ENCODE peak calls at places on chromosomes 4 and X, in seven cellular contexts. W is DND-41, M is astrocyte, G is K562, R is ovary, Q is OCI-LY7, D is cardiac muscle cell. B is an unnamed sample. For H3K36me3 and H3K4me1, the result is how much of the 10 kb centered on the place peaks cover.

GRCh38 chr4:15893967-15894366 is 44.6 kb downstream of the FGFBP1 start:
- DNase-seq in W (no peak), M (peak), G (no peak), R (no peak), Q (no peak), D (peak), B (no peak)

GRCh38 chrX:11759172-11759460 is 1.1 kb downstream of the MSL3 start:
- DNase-seq in W (peak), M (no peak), G (no peak), R (no peak), Q (no peak), D (no peak), B (no peak)

GRCh38 chr4:156312261-156312847 is 358.7 kb upstream of the CTSO start:
- DNase-seq in W (no peak), M (peak), G (no peak), R (no peak), Q (no peak), D (peak), B (no peak)

GRCh38 chrX:44162964-44163475 is 180.5 kb downstream of the EFHC2 start:
- DNase-seq in W (no peak), M (peak), G (no peak), R (no peak), Q (no peak), D (no peak), B (no peak)

GRCh38 chrX:55710701-55711100 is 6.8 kb upstream of the RRAGB start:
- DNase-seq in W (no peak), M (peak), G (no peak), R (no peak), Q (no peak), D (peak), B (no peak)

GRCh38 chr4:106325800-106326199 is 9.4 kb downstream of the AIMP1 start:
- DNase-seq in W (no peak), M (no peak), G (no peak), R (no peak), Q (no peak), D (no peak), B (no peak)

GRCh38 chr4:145887241-145887964 is 51.2 kb downstream of the ZNF827 start:
- DNase-seq in W (no peak), M (peak), G (no peak), R (peak), Q (peak), D (peak), B (no peak)

GRCh38 chr4:112253382-112254000 is 21.9 kb downstream of the AP1AR start:
- DNase-seq in W (no peak), M (no peak), G (no peak), R (no peak), Q (no peak), D (no peak), B (no peak)

GRCh38 chr4:76377481-76377901 is 43.5 kb downstream of the CCDC158 start:
- DNase-seq in W (no peak), M (no peak), G (peak), R (no peak), Q (no peak), D (peak), B (no peak)

GRCh38 chr4:149645790-149646189 is 169.9 kb downstream of the IQCM start:
- DNase-seq in W (no peak), M (no peak), G (no peak), R (no peak), Q (no peak), D (no peak), B (no peak)

GRCh38 chrX:154350429-154351182 is 23.8 kb downstream of the FLNA start:
- DNase-seq in W (no peak), M (no peak), G (no peak), R (no peak), Q (no peak), D (peak), B (no peak)

GRCh38 chr4:19776021-19776459 is 475.7 kb upstream of the SLIT2 start:
- DNase-seq in W (no peak), M (peak), G (no peak), R (no peak), Q (no peak), D (peak), B (no peak)

GRCh38 chr4:11691236-11691635 is 262.5 kb upstream of the HS3ST1 start:
- DNase-seq in W (no peak), M (no peak), G (no peak), R (no peak), Q (no peak), D (no peak), B (no peak)

GRCh38 chr4:123600426-123600825 is 203.8 kb downstream of the SPRY1 start:
- DNase-seq in W (peak), M (no peak), G (no peak), R (no peak), Q (no peak), D (peak), B (no peak)

GRCh38 chr4:98688416-98689290 is 30.2 kb upstream of the TSPAN5 start:
- DNase-seq in W (peak), M (peak), G (peak), R (no peak), Q (no peak), D (peak), B (no peak)

GRCh38 chr4:10096976-10097330 is 19.6 kb downstream of the WDR1 start:
- DNase-seq in W (no peak), M (no peak), G (no peak), R (no peak), Q (no peak), D (no peak), B (no peak)
- H3K36me3 ChIP-seq in W (half or more), M (half or more), G (half or more), R (under half), Q (half or more), D (under half), B (half or more)

GRCh38 chr4:83250666-83251065 is 33.9 kb downstream of the COQ2 start:
- DNase-seq in W (no peak), M (no peak), G (no peak), R (no peak), Q (no peak), D (no peak), B (no peak)

GRCh38 chr4:83252782-83253405 is 31.7 kb downstream of the COQ2 start:
- DNase-seq in W (peak), M (peak), G (peak), R (no peak), Q (peak), D (peak), B (peak)

GRCh38 chr4:83248486-83248885 is 36.1 kb downstream of the COQ2 start:
- DNase-seq in W (no peak), M (no peak), G (no peak), R (no peak), Q (no peak), D (no peak), B (no peak)

GRCh38 chr4:83247415-83248357 is 36.9 kb downstream of the COQ2 start:
- DNase-seq in W (no peak), M (no peak), G (no peak), R (no peak), Q (no peak), D (no peak), B (no peak)

DNA sequence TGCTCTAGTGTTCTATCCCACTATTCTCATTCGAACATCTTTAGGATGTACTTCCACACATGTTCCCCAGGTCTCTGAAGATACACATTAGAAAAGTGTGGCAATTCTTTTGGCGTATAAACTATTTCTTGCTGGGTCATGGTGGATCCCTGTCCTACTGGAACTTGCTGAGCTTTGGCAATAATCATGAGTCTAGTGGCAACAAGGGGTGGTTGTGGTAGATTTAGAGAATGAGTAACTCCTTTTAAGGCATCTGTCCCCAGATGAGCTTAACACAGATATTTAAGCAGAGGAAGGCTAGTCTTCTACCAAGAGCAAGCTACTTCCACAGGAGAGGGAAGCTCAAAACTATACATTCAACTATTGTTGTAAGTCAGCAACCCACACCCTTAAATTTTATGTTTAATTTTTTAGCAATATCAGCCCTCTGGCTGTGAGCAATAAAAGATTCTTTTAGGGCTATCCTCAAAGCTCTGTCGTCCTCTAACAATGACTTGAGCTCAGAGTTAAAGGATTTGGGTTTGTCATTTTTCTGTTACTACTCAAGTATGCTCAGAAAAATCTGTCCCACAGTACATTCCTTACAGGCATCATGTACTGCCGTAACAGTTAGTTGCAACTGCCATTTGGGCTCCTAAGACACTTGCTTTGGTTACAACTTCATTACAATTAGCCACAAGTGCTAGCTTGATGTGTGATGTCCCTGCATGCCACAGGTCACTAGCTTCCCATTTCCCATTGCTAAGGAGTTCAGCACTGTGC is 33.3 kb downstream of the COQ2 start:
- DNase-seq in W (no peak), M (no peak), G (no peak), R (no peak), Q (no peak), D (peak), B (no peak)
- H3K4me1 ChIP-seq in W (under half), M (under half), G (under half), R (under half), Q (under half), D (under half), B (under half)

GRCh38 chr4:185839204-185839712 is 27.3 kb upstream of the SORBS2 start:
- DNase-seq in W (no peak), M (peak), G (no peak), R (peak), Q (no peak), D (peak), B (no peak)
- H3K4me3 ChIP-seq in W (no peak), M (peak), G (no peak), R (no peak), Q (no peak), D (no peak), B (no peak)

DNA sequence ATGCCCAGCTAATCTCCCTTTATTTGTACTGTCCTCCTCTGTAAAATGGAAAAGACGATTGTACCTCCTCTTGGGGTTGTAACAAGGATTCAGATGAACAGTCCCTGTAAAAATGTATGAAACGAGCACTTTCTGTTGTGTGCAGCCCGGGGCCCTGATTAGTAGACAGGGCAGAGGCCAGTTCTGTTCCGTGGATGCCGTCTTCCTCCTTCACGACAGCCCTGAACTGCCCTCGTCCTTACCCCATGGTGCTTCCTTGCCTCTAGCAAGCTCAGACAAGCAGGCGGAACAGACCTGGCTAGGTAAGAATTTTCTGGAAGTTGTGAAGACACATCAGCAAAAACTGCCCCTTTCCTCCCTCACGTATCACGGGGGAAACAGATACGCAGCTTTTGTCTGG is 22.3 kb upstream of the TADA2B start:
- DNase-seq in W (no peak), M (no peak), G (no peak), R (no peak), Q (no peak), D (no peak), B (no peak)
- H3K36me3 ChIP-seq in W (half or more), M (under half), G (half or more), R (under half), Q (under half), D (under half), B (under half)

GRCh38 chr4:101101072-101101471 is 246.3 kb downstream of the PPP3CA start:
- DNase-seq in W (no peak), M (no peak), G (no peak), R (no peak), Q (no peak), D (no peak), B (no peak)
- H3K4me1 ChIP-seq in W (under half), M (under half), G (under half), R (under half), Q (under half), D (under half), B (under half)

B was measured in CD8-positive, alpha-beta memory T cell.